ENCODE peak calls at places on chromosomes 6 and 20, in four cellular contexts. One of them, this sample, is unnamed.
A peak's percentile ranks its signal among the peaks of the same experiment; 100 is the strongest.

GRCh38 chr6:35491558-35492541 is 5.0 kb downstream of the TEAD3 start:
- DNase-seq in H9: peak; percentile 41
- DNase-seq in PC-9: peak; percentile 60
- DNase-seq in PC-3: no peak
- DNase-seq in this sample: no peak

GRCh38 chr6:130906736-130907381 is 79.7 kb downstream of the SMLR1 start:
- DNase-seq in H9: no peak
- DNase-seq in PC-9: no peak
- DNase-seq in PC-3: no peak
- DNase-seq in this sample: no peak

GRCh38 chr6:16575655-16576054 is 185.6 kb downstream of the ATXN1 start:
- DNase-seq in H9: no peak
- DNase-seq in PC-9: no peak
- DNase-seq in PC-3: peak; percentile 9
- DNase-seq in this sample: no peak

GRCh38 chr6:8383584-8383983 is 51.8 kb downstream of the SLC35B3 start:
- DNase-seq in H9: peak; percentile 63
- DNase-seq in PC-9: no peak
- DNase-seq in PC-3: no peak
- DNase-seq in this sample: peak; percentile 47

GRCh38 chr20:43584448-43585138 is 6.1 kb upstream of the IFT52 start:
- DNase-seq in H9: no peak
- DNase-seq in PC-9: peak; percentile 34
- DNase-seq in PC-3: no peak
- DNase-seq in this sample: peak; percentile 40

GRCh38 chr20:48275325-48275724 is 490.0 kb upstream of the SULF2 start:
- DNase-seq in H9: no peak
- DNase-seq in PC-9: no peak
- DNase-seq in PC-3: no peak
- DNase-seq in this sample: no peak

GRCh38 chr20:21514553-21515251 is 838 bp upstream of the NKX2-2 start:
- DNase-seq in H9: peak; percentile 93
- DNase-seq in PC-9: no peak
- DNase-seq in PC-3: no peak
- DNase-seq in this sample: peak; percentile 90

GRCh38 chr20:49699200-49699992 is 14.3 kb downstream of the B4GALT5 start:
- DNase-seq in H9: no peak
- DNase-seq in PC-9: no peak
- DNase-seq in PC-3: peak; percentile 88
- DNase-seq in this sample: no peak

GRCh38 chr6:134636221-134636830 is 313.6 kb downstream of the ALDH8A1 start:
- DNase-seq in H9: no peak
- DNase-seq in PC-9: no peak
- DNase-seq in PC-3: no peak
- DNase-seq in this sample: no peak

GRCh38 chr6:163243691-163244505 is 170.6 kb upstream of the QKI start:
- DNase-seq in H9: no peak
- DNase-seq in PC-9: no peak
- DNase-seq in PC-3: no peak
- DNase-seq in this sample: no peak

GRCh38 chr20:49948178-49948577 is 12.0 kb downstream of the RNF114 start:
- DNase-seq in H9: no peak
- DNase-seq in PC-9: no peak
- DNase-seq in PC-3: no peak
- DNase-seq in this sample: no peak

GRCh38 chr6:112038268-112038667 is 15.6 kb upstream of the CCN6 start:
- DNase-seq in H9: no peak
- DNase-seq in PC-9: no peak
- DNase-seq in PC-3: no peak
- DNase-seq in this sample: no peak

GRCh38 chr20:35002426-35003210 is 47.0 kb downstream of the MYH7B start:
- DNase-seq in H9: no peak
- DNase-seq in PC-9: no peak
- DNase-seq in PC-3: no peak
- DNase-seq in this sample: no peak

GRCh38 chr6:139327038-139327437 is 35.2 kb upstream of the TXLNB start:
- DNase-seq in H9: no peak
- DNase-seq in PC-9: no peak
- DNase-seq in PC-3: no peak
- DNase-seq in this sample: no peak

GRCh38 chr20:15098351-15098750 is 760.9 kb upstream of the FLRT3 start:
- DNase-seq in H9: no peak
- DNase-seq in PC-9: no peak
- DNase-seq in PC-3: no peak
- DNase-seq in this sample: no peak

GRCh38 chr20:56409521-56409920 is 2.5 kb upstream of the CASS4 start:
- DNase-seq in H9: no peak
- DNase-seq in PC-9: no peak
- DNase-seq in PC-3: no peak
- DNase-seq in this sample: no peak

GRCh38 chr6:154579046-154579823 is 68.8 kb upstream of the CNKSR3 start:
- DNase-seq in H9: no peak
- DNase-seq in PC-9: no peak
- DNase-seq in PC-3: peak; percentile 74
- DNase-seq in this sample: no peak

GRCh38 chr6:122495612-122496011 is 24.0 kb upstream of the SERINC1 start:
- DNase-seq in H9: no peak
- DNase-seq in PC-9: no peak
- DNase-seq in PC-3: no peak
- DNase-seq in this sample: no peak

GRCh38 chr6:43219119-43219518 is 10.2 kb downstream of the DNPH1 start:
- DNase-seq in H9: no peak
- DNase-seq in PC-9: no peak
- DNase-seq in PC-3: no peak
- DNase-seq in this sample: no peak

GRCh38 chr6:45445364-45445748 is 67.6 kb upstream of the SUPT3H start:
- DNase-seq in H9: no peak
- DNase-seq in PC-9: no peak
- DNase-seq in PC-3: no peak
- DNase-seq in this sample: no peak

GRCh38 chr20:57399587-57400261 is 8.5 kb downstream of the RBM38 start:
- DNase-seq in H9: no peak
- DNase-seq in PC-9: no peak
- DNase-seq in PC-3: no peak
- DNase-seq in this sample: no peak

GRCh38 chr6:168883410-168884049 is 370.1 kb downstream of the THBS2 start:
- DNase-seq in H9: no peak
- DNase-seq in PC-9: no peak
- DNase-seq in PC-3: no peak
- DNase-seq in this sample: no peak

GRCh38 chr6:111162504-111162903 is 75.2 kb downstream of the SLC16A10 start:
- DNase-seq in H9: no peak
- DNase-seq in PC-9: no peak
- DNase-seq in PC-3: no peak
- DNase-seq in this sample: peak; percentile 38

GRCh38 chr6:34791164-34791841 is 580 bp upstream of the BLTP3A start:
- DNase-seq in H9: peak; percentile 66
- DNase-seq in PC-9: peak; percentile 38
- DNase-seq in PC-3: peak; percentile 41
- DNase-seq in this sample: peak; percentile 76

GRCh38 chr6:99611148-99611547 is 4.5 kb downstream of the PRDM13 start:
- DNase-seq in H9: no peak
- DNase-seq in PC-9: no peak
- DNase-seq in PC-3: no peak
- DNase-seq in this sample: no peak

GRCh38 chr20:46172455-46172854 is 54.3 kb downstream of the CD40 start:
- DNase-seq in H9: no peak
- DNase-seq in PC-9: no peak
- DNase-seq in PC-3: no peak
- DNase-seq in this sample: no peak
- H3K27me3 ChIP-seq in H9: peaks cover 15% of the 10 kb centered on the region
- H3K27me3 ChIP-seq in PC-9: peaks cover 94% of the 10 kb centered on the region
- H3K27me3 ChIP-seq in PC-3: peaks cover 86% of the 10 kb centered on the region
- H3K27me3 ChIP-seq in this sample: peaks cover 13% of the 10 kb centered on the region

GRCh38 chr20:45842169-45842812 is 8.7 kb downstream of the SNX21 start:
- DNase-seq in H9: no peak
- DNase-seq in PC-9: no peak
- DNase-seq in PC-3: no peak
- DNase-seq in this sample: no peak
- H3K4me2 ChIP-seq in H9: no peak overlapping the region
- H3K4me2 ChIP-seq in PC-9: no peak overlapping the region
- H3K4me2 ChIP-seq in PC-3: no peak overlapping the region
- H3K4me2 ChIP-seq in this sample: no peak overlapping the region

GRCh38 chr6:2842139-2842552 is 483 bp upstream of the SERPINB1 start:
- DNase-seq in H9: no peak
- DNase-seq in PC-9: no peak
- DNase-seq in PC-3: no peak
- DNase-seq in this sample: no peak
- H3K4me1 ChIP-seq in H9: peaks cover 11% of the 10 kb centered on the region
- H3K4me1 ChIP-seq in PC-9: peaks cover 62% of the 10 kb centered on the region
- H3K4me1 ChIP-seq in PC-3: peaks cover 68% of the 10 kb centered on the region
- H3K4me1 ChIP-seq in this sample: peaks cover 3% of the 10 kb centered on the region

GRCh38 chr6:36834576-36835293 is 4.5 kb downstream of the CPNE5 start:
- DNase-seq in H9: no peak
- DNase-seq in PC-9: no peak
- DNase-seq in PC-3: no peak
- DNase-seq in this sample: peak; percentile 53

GRCh38 chr6:36836771-36837339 is 2.4 kb downstream of the CPNE5 start:
- DNase-seq in H9: no peak
- DNase-seq in PC-9: no peak
- DNase-seq in PC-3: no peak
- DNase-seq in this sample: no peak

GRCh38 chr6:36838896-36839818 is at the start of gene CPNE5:
- DNase-seq in H9: no peak
- DNase-seq in PC-9: no peak
- DNase-seq in PC-3: no peak
- DNase-seq in this sample: peak; percentile 35

GRCh38 chr6:36837686-36838085 is 1.6 kb downstream of the CPNE5 start:
- DNase-seq in H9: no peak
- DNase-seq in PC-9: no peak
- DNase-seq in PC-3: no peak
- DNase-seq in this sample: no peak

GRCh38 chr6:36836091-36836770 is 3.0 kb downstream of the CPNE5 start:
- DNase-seq in H9: no peak
- DNase-seq in PC-9: no peak
- DNase-seq in PC-3: no peak
- DNase-seq in this sample: no peak
- H3K27me3 ChIP-seq in H9: peaks cover 27% of the 10 kb centered on the region
- H3K27me3 ChIP-seq in PC-9: peaks cover 14% of the 10 kb centered on the region
- H3K27me3 ChIP-seq in PC-3: peaks cover 21% of the 10 kb centered on the region
- H3K27me3 ChIP-seq in this sample: peaks cover 19% of the 10 kb centered on the region

DNA sequence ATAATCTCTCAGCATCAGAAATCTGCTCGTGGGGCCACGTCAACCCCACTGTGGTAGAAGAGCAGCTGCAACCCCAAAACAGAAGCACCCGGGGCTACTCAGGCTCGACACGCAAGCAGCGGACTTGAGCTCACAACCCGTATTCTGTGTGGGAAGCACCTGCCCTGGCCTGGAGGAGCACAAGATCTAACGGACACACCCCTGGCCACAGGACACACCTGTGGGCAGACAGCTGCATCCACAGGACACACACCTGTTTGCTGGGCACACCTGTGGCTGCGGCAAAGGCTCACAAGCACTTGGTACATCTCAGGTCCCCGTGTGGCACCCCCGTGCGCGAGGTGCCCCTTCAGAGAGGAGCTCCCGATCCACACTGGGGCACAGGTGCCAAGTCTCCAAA is 36.5 kb downstream of the ZBTB46 start:
- DNase-seq in H9: no peak
- DNase-seq in PC-9: no peak
- DNase-seq in PC-3: no peak
- DNase-seq in this sample: no peak
- H3K4me2 ChIP-seq in H9: no peak overlapping the region
- H3K4me2 ChIP-seq in PC-9: no peak overlapping the region
- H3K4me2 ChIP-seq in PC-3: no peak overlapping the region
- H3K4me2 ChIP-seq in this sample: no peak overlapping the region

DNA sequence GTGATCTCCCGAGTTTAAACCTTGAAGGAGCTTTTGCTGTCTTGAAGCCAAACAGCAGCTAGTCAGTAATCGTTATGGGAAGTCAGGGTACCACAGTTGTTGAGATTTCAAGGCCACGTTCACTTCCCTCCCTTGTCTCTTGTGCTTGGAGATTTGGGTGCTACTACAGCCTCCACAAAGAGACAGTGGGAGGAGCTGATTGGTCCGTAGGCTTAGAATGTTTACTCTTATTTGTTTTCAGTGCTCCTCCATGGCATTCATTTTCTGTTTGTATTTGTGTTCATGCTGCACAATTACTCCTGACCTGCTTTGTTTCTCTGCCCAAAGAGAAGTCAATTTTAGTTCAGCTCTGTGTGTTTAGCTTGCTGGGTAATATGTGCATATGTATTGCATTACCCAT is 147.8 kb downstream of the PRL start:
- DNase-seq in H9: no peak
- DNase-seq in PC-9: no peak
- DNase-seq in PC-3: no peak
- DNase-seq in this sample: no peak
- H3K4me1 ChIP-seq in H9: peaks cover 28% of the 10 kb centered on the region
- H3K4me1 ChIP-seq in PC-9: no peaks in the 10 kb centered on the region
- H3K4me1 ChIP-seq in PC-3: no peaks in the 10 kb centered on the region
- H3K4me1 ChIP-seq in this sample: peaks cover 14% of the 10 kb centered on the region

DNA sequence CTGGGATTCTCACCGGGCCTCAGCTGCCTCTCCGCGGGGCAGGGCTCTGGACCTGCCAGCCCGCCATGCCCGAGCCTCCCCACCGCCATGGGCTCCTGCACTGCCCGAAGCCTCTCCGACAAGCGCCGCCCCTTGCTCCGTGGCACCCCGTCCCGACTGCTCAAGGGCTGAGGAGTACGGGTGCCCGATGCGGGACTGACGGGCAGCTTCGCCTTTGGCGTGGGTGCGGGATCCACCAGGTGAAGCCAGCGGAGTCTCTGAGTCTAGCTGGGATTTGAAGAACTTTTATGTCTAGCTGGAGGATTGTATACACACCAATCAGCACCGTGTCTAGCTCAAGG is 5.3 kb upstream of the RANBP9 start:
- DNase-seq in H9: no peak
- DNase-seq in PC-9: no peak
- DNase-seq in PC-3: no peak
- DNase-seq in this sample: no peak
- H3K27me3 ChIP-seq in H9: no peaks in the 10 kb centered on the region
- H3K27me3 ChIP-seq in PC-9: no peaks in the 10 kb centered on the region
- H3K27me3 ChIP-seq in PC-3: no peaks in the 10 kb centered on the region
- H3K27me3 ChIP-seq in this sample: no peaks in the 10 kb centered on the region